ENCODE peak calls at places on chromosomes 2 and 18, in six cellular contexts. R, S, I, D, Z and Y are unnamed samples. For H3K4me1, the result is how much of the 10 kb centered on the place peaks cover.

GRCh38 chr2:188693111-188693510 is 281.1 kb upstream of the COL3A1 start:
- DNase-seq in R (no peak), S (no peak), I (no peak), D (no peak), Z (no peak), Y (no peak)

GRCh38 chr2:51103205-51103604 is 71.3 kb upstream of the NRXN1 start:
- DNase-seq in R (no peak), S (peak), I (peak), D (peak), Z (no peak), Y (no peak)

GRCh38 chr2:231099918-231100317 is 24.9 kb downstream of the HTR2B start:
- DNase-seq in R (no peak), S (peak), I (peak), D (no peak), Z (peak), Y (peak)

GRCh38 chr2:129554373-129554772 is 425.1 kb upstream of the RAB6C start:
- DNase-seq in R (no peak), S (no peak), I (peak), D (no peak), Z (no peak), Y (no peak)

GRCh38 chr2:47344890-47345583 is 57.9 kb upstream of the MSH2 start:
- DNase-seq in R (no peak), S (peak), I (peak), D (peak), Z (peak), Y (peak)

GRCh38 chr2:214904634-214905033 is 95.2 kb upstream of the BARD1 start:
- DNase-seq in R (no peak), S (no peak), I (peak), D (no peak), Z (no peak), Y (no peak)

GRCh38 chr2:233745073-233745755 is 14.9 kb upstream of the UGT1A1 start:
- DNase-seq in R (no peak), S (no peak), I (no peak), D (no peak), Z (no peak), Y (no peak)

GRCh38 chr2:54254180-54254579 is 1.8 kb downstream of the TSPYL6 start:
- DNase-seq in R (no peak), S (no peak), I (peak), D (no peak), Z (no peak), Y (no peak)

GRCh38 chr2:67798536-67799160 is 264.2 kb downstream of the C1D start:
- DNase-seq in R (no peak), S (no peak), I (no peak), D (no peak), Z (no peak), Y (no peak)

GRCh38 chr18:26854292-26854881 is 11.1 kb downstream of the AQP4 start:
- DNase-seq in R (no peak), S (no peak), I (peak), D (no peak), Z (no peak), Y (no peak)

GRCh38 chr18:9612215-9612830 is 2.0 kb downstream of the PPP4R1 start:
- DNase-seq in R (peak), S (no peak), I (peak), D (no peak), Z (peak), Y (no peak)

GRCh38 chr18:9608298-9608697 is 6.1 kb downstream of the PPP4R1 start:
- DNase-seq in R (no peak), S (no peak), I (no peak), D (no peak), Z (no peak), Y (no peak)

GRCh38 chr18:9608728-9609127 is 5.6 kb downstream of the PPP4R1 start:
- DNase-seq in R (no peak), S (no peak), I (no peak), D (no peak), Z (no peak), Y (no peak)

GRCh38 chr18:9606039-9606438 is 8.3 kb downstream of the PPP4R1 start:
- DNase-seq in R (no peak), S (no peak), I (no peak), D (no peak), Z (no peak), Y (no peak)

DNA sequence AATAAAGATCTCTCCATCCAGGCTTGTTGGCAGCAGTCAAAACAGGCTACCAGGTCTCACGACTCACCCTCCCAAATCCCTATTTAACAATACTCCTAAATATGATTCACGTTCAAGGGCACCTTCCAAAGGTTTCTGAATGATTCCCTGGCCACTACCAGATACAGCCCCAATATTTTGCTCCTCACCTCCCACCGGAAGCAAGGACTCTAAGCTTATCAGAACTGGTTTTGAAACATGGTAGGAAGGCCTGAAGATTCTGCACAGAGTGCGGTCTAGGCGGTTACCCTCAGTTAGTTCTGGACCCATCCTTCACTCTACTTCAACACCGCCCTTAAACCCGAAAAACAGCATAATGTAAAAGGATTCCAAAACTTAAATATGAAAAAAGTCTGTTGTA is 5.2 kb downstream of the PPP4R1 start:
- DNase-seq in R (no peak), S (no peak), I (no peak), D (no peak), Z (no peak), Y (no peak)
- H3K4me1 ChIP-seq in R (under half), S (under half), I (under half), D (under half), Z (under half), Y (under half)

DNA sequence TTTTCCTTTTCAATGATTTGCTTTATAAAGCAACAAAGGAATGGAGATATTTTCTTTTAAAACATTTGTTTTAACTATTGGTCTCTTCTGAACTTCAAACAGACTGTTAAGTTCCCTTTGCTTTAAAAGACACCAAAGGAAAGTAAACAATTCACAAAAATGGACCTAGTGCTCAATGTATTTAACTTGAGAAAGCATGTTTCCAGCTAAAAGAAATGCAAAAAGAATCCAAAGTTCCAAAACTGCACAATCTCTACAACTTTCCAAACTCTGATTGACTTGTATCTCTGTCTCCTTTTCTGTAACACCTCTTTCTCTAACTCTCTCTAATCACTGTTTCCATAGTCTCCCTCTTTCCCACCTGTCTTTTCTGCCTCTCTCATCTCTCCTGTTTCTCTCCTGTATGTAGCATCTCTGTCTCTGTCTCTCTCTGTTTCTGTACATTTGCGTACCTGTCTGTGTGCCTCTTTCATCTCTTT is 295.7 kb upstream of the SESTD1 start:
- DNase-seq in R (no peak), S (no peak), I (no peak), D (no peak), Z (no peak), Y (no peak)
- H3K4me3 ChIP-seq in R (no peak), S (no peak), I (no peak), D (no peak), Z (no peak), Y (no peak)

GRCh38 chr18:54777118-54777791 is 51.0 kb upstream of the RAB27B start:
- DNase-seq in R (no peak), S (no peak), I (no peak), D (no peak), Z (no peak), Y (no peak)
- H3K4me1 ChIP-seq in R (under half), S (under half), I (under half), D (under half), Z (under half), Y (under half)

GRCh38 chr2:38138996-38139395 is 63.0 kb upstream of the CYP1B1 start:
- DNase-seq in R (no peak), S (no peak), I (no peak), D (no peak), Z (no peak), Y (no peak)

GRCh38 chr2:38142627-38143026 is 66.7 kb upstream of the CYP1B1 start:
- DNase-seq in R (no peak), S (no peak), I (no peak), D (no peak), Z (no peak), Y (no peak)

GRCh38 chr2:38138419-38138818 is 62.5 kb upstream of the CYP1B1 start:
- DNase-seq in R (no peak), S (no peak), I (no peak), D (no peak), Z (no peak), Y (no peak)
- H3K4me3 ChIP-seq in R (no peak), S (no peak), I (no peak), D (no peak), Z (no peak), Y (no peak)